ENCODE peak calls at places on chromosome 2, in nine cellular contexts. N, O, E, K, C, G, M, U and J are unnamed samples.

GRCh38 chr2:204511021-204511420 is 34.3 kb upstream of the PARD3B start:
- DNase-seq in C (no peak), N (no peak), G (no peak), M (no peak), K (no peak), O (no peak), U (no peak), E (no peak), J (no peak)

GRCh38 chr2:111100765-111101162 is 19.9 kb upstream of the BCL2L11 start:
- DNase-seq in G (no peak), E (no peak), O (peak), C (no peak), K (no peak), M (no peak), U (no peak), N (no peak), J (no peak)

GRCh38 chr2:28338046-28338753 is 54.5 kb upstream of the FOSL2 start:
- DNase-seq in O (no peak), E (no peak), N (peak), U (no peak), K (no peak), C (peak), G (no peak), M (peak), J (no peak)

GRCh38 chr2:98367721-98368120 is 21.5 kb downstream of the CNGA3 start:
- DNase-seq in N (no peak), C (no peak), E (no peak), U (no peak), M (no peak), K (no peak), G (no peak), O (no peak), J (no peak)

GRCh38 chr2:71583876-71584275 is 130.5 kb downstream of the DYSF start:
- DNase-seq in N (no peak), E (no peak), G (no peak), U (no peak), K (no peak), O (no peak), M (no peak), C (no peak), J (no peak)

GRCh38 chr2:83471708-83472107 is 987.4 kb downstream of the SUCLG1 start:
- DNase-seq in M (no peak), E (no peak), U (no peak), G (no peak), O (no peak), C (no peak), N (no peak), K (no peak), J (no peak)

GRCh38 chr2:50438293-50438692 is 593.6 kb downstream of the NRXN1 start:
- DNase-seq in O (no peak), N (no peak), E (no peak), U (no peak), C (no peak), K (no peak), M (no peak), G (no peak), J (no peak)

GRCh38 chr2:1546023-1546591 is 132.8 kb downstream of the TPO start:
- DNase-seq in N (no peak), U (peak), K (peak), E (peak), M (no peak), C (no peak), G (no peak), O (no peak), J (no peak)

GRCh38 chr2:142954488-142954887 is 77.0 kb downstream of the KYNU start:
- DNase-seq in M (no peak), E (no peak), N (no peak), U (no peak), K (no peak), O (no peak), G (no peak), C (no peak), J (no peak)

GRCh38 chr2:160054984-160055725 is 7.3 kb downstream of the PLA2R1 start:
- DNase-seq in M (no peak), E (no peak), U (no peak), G (no peak), O (no peak), K (no peak), N (no peak), C (no peak), J (no peak)

GRCh38 chr2:112728029-112728362 is 7.2 kb downstream of the NT5DC4 start:
- DNase-seq in C (no peak), N (no peak), G (no peak), E (no peak), M (no peak), K (no peak), O (no peak), U (no peak), J (no peak)

GRCh38 chr2:42827647-42828486 is 35.5 kb upstream of the HAAO start:
- DNase-seq in G (peak), E (peak), C (peak), N (peak), U (peak), M (peak), O (no peak), K (peak), J (no peak)

GRCh38 chr2:165791811-165792454 is 2.1 kb downstream of the GALNT3 start:
- DNase-seq in G (no peak), K (no peak), M (no peak), C (no peak), N (no peak), U (no peak), O (no peak), E (no peak), J (no peak)

GRCh38 chr2:235155163-235155562 is 203.3 kb downstream of the SH3BP4 start:
- DNase-seq in N (no peak), C (no peak), E (no peak), G (no peak), U (no peak), K (no peak), M (no peak), O (no peak), J (no peak)

GRCh38 chr2:128041561-128041960 is 13.7 kb upstream of the SAP130 start:
- DNase-seq in M (no peak), N (no peak), U (no peak), G (no peak), E (no peak), K (no peak), O (no peak), C (no peak), J (no peak)

GRCh38 chr2:108911401-108911800 is 77.6 kb downstream of the EDAR start:
- DNase-seq in K (no peak), O (no peak), M (no peak), C (no peak), G (no peak), U (no peak), N (no peak), E (no peak), J (no peak)

GRCh38 chr2:127429844-127430425 is 11.7 kb downstream of the PROC start:
- DNase-seq in E (no peak), G (no peak), U (no peak), O (no peak), C (no peak), N (no peak), K (no peak), M (no peak), J (no peak)

GRCh38 chr2:81250270-81250669 is 945.7 kb upstream of the LRRTM1 start:
- DNase-seq in O (peak), C (no peak), E (no peak), M (no peak), N (no peak), U (no peak), G (no peak), K (no peak), J (no peak)

GRCh38 chr2:50922506-50922905 is 109.4 kb downstream of the NRXN1 start:
- DNase-seq in G (no peak), C (no peak), M (no peak), N (no peak), U (no peak), O (no peak), E (no peak), K (no peak), J (no peak)

GRCh38 chr2:160928854-160929301 is 231.3 kb upstream of the TANK start:
- DNase-seq in O (no peak), G (no peak), K (no peak), U (no peak), E (no peak), C (no peak), M (no peak), N (no peak), J (no peak)

GRCh38 chr2:14861201-14861600 is 228.7 kb downstream of the LRATD1 start:
- DNase-seq in U (no peak), E (no peak), G (no peak), C (no peak), N (no peak), K (no peak), M (no peak), O (no peak), J (no peak)

GRCh38 chr2:217828336-217828735 is 174.5 kb downstream of the TNS1 start:
- DNase-seq in M (no peak), G (peak), N (peak), K (no peak), U (no peak), E (no peak), O (no peak), C (no peak), J (no peak)

GRCh38 chr2:38464971-38465788 is 88.1 kb upstream of the ATL2 start:
- DNase-seq in E (no peak), K (no peak), O (no peak), C (no peak), G (no peak), M (no peak), U (no peak), N (no peak), J (no peak)

GRCh38 chr2:38462121-38462634 is 85.1 kb upstream of the ATL2 start:
- DNase-seq in N (no peak), K (no peak), M (no peak), U (peak), E (no peak), O (no peak), C (no peak), G (no peak), J (peak)

GRCh38 chr2:38461470-38461869 is 84.4 kb upstream of the ATL2 start:
- DNase-seq in U (no peak), O (no peak), M (no peak), C (no peak), G (no peak), K (no peak), E (no peak), N (no peak), J (no peak)

GRCh38 chr2:38463752-38464151 is 86.7 kb upstream of the ATL2 start:
- DNase-seq in C (no peak), E (no peak), N (no peak), K (no peak), M (no peak), G (no peak), U (no peak), O (no peak), J (no peak)

GRCh38 chr2:38460313-38460712 is 83.2 kb upstream of the ATL2 start:
- DNase-seq in U (no peak), M (no peak), C (no peak), O (no peak), E (no peak), N (no peak), K (no peak), G (no peak), J (no peak)
- H3K27ac ChIP-seq in U (no peak), M (no peak), C (no peak), O (no peak), E (no peak), N (no peak), K (no peak), G (no peak), J (no peak)

GRCh38 chr2:240972636-240973521 is 25.5 kb upstream of the SNED1 start:
- DNase-seq in K (no peak), U (no peak), N (peak), O (no peak), E (peak), M (no peak), C (no peak), G (peak), J (no peak)
- H3K27ac ChIP-seq in K (no peak), U (no peak), N (no peak), O (no peak), E (peak), M (no peak), C (no peak), G (no peak), J (no peak)

GRCh38 chr2:189379287-189379630 is 62.0 kb upstream of the WDR75 start:
- DNase-seq in O (no peak), E (no peak), N (no peak), G (no peak), K (no peak), M (no peak), U (no peak), C (no peak), J (no peak)
- H3K27ac ChIP-seq in O (no peak), E (no peak), N (no peak), G (no peak), K (no peak), M (peak), U (peak), C (peak), J (no peak)

GRCh38 chr2:205835982-205836381 is 153.7 kb downstream of the NRP2 start:
- DNase-seq in U (no peak), O (no peak), C (no peak), E (no peak), K (no peak), M (no peak), G (no peak), N (no peak), J (no peak)

GRCh38 chr2:205837663-205838062 is 155.4 kb downstream of the NRP2 start:
- DNase-seq in O (no peak), K (no peak), N (no peak), U (no peak), C (no peak), E (no peak), G (no peak), M (no peak), J (no peak)

GRCh38 chr2:205835251-205835900 is 153.1 kb downstream of the NRP2 start:
- DNase-seq in O (no peak), N (no peak), M (no peak), K (no peak), C (no peak), U (no peak), G (no peak), E (no peak), J (no peak)

GRCh38 chr2:205833874-205834273 is 151.6 kb downstream of the NRP2 start:
- DNase-seq in O (no peak), G (no peak), M (no peak), N (no peak), K (no peak), E (no peak), C (no peak), U (no peak), J (no peak)

DNA sequence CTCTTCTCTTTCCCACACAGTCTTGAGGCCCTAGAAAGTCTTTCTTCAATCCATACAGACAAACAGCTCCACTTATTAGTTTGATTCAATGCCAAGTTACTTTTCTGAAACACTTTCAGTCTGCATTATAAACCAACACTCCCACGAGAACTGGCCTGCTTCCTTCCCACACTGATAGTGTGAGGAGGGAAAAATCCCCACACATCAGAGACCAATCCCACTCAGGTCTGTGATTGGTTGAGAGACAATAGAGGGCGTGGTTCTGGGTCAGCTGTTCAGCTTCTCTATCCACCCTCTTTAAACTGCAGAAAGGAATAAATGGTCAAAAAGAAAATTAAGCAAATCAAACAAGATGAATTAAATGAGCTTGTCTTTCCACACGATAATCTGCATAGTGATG is 152.5 kb downstream of the NRP2 start:
- DNase-seq in K (no peak), U (no peak), E (no peak), O (no peak), C (no peak), G (no peak), N (no peak), M (no peak), J (no peak)
- H3K27ac ChIP-seq in K (no peak), U (no peak), E (no peak), O (no peak), C (no peak), G (no peak), N (no peak), M (no peak), J (no peak)

DNA sequence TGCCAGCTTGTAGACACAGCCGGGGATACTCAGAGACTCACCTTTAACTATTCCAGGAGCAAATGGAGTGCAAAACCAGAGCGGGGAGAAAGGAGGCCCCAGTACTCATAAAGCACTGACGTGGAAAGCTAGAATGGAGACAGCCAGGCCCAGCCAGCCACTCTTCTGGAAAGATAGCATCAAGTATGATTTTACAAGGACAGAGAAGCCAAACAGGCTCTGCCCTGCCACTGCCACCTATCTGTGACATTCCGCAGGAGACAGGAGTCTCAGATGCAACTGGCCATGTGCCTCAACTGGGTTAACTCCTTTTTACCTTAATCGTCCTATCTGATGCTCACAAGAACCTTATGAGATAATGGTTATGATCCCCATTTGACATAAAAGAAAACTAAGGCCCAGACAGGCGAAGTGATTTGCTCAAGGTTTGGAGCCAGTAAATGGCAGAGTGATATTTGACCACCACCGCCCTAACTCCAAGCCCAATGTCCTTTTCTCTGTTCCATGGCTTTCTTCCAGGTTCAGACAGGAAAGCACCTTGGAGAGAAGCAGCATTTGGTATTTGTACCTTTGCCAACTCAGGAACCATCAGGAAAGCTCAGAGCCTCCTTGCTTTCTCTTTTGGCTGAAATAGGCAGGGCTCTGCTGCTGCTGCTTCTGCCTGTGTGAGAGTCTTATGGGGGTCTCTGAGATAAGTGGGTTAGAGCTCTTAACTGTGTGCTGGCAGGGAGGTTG is 15.6 kb downstream of the KIF3C start:
- DNase-seq in G (no peak), O (no peak), U (no peak), K (no peak), C (no peak), E (no peak), M (no peak), N (no peak), J (no peak)
- H3K27ac ChIP-seq in G (no peak), O (no peak), U (peak), K (no peak), C (no peak), E (no peak), M (no peak), N (no peak), J (no peak)

DNA sequence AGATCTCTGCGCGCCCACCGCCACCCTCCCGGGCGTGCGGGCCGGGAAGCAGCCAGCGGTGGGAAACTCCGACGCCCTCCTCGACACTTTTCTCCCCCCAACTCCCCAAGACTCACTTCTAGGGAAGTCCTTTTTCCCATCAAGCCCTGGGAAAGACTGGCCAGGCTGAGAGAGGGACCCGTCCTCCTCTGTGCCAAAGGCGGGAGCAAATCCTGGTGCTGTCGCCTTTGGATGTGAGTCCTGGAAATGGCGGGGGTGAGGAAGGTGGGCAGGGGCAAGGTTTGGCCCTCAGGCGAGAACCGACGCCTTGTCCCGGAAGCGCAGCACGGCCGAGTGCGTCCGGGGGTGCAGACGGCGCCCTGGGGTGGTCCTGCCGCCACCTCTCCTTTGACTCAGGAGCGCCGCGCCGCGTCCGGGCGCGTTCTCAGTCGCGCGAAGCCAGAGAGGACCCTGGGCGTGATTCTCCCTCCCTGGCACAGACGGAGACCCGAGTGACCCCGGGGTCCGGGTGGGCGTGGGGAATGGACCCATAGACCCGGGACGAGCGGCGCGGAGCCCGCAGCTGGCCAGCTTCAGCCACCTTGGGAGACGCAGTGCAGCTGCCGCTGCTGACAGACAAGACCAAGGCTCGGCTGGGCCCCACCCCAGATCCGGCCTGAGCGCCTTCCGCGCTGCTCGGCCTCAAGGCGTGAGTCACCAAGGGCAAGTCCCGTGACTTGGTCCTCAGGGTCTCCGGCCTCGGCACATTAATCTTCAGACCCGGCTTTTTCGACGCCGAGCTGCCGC is 3.5 kb upstream of the LBX2 start:
- DNase-seq in O (no peak), G (peak), N (peak), C (peak), M (no peak), E (peak), U (peak), K (no peak), J (peak)
- H3K27ac ChIP-seq in O (no peak), G (peak), N (peak), C (peak), M (peak), E (peak), U (peak), K (no peak), J (no peak)

GRCh38 chr2:238724728-238725127 is 123.2 kb upstream of the TWIST2 start:
- DNase-seq in M (no peak), O (no peak), N (no peak), U (no peak), E (no peak), C (no peak), G (no peak), K (no peak), J (no peak)

GRCh38 chr2:238726670-238727584 is 121.0 kb upstream of the TWIST2 start:
- DNase-seq in E (no peak), M (no peak), C (no peak), G (no peak), K (no peak), N (no peak), U (no peak), O (no peak), J (no peak)

GRCh38 chr2:238727585-238728321 is 120.1 kb upstream of the TWIST2 start:
- DNase-seq in O (no peak), M (no peak), U (no peak), C (peak), K (no peak), G (no peak), N (no peak), E (no peak), J (no peak)

GRCh38 chr2:238722883-238723282 is 125.0 kb upstream of the TWIST2 start:
- DNase-seq in K (no peak), C (no peak), O (no peak), U (no peak), E (no peak), N (no peak), M (no peak), G (no peak), J (no peak)

DNA sequence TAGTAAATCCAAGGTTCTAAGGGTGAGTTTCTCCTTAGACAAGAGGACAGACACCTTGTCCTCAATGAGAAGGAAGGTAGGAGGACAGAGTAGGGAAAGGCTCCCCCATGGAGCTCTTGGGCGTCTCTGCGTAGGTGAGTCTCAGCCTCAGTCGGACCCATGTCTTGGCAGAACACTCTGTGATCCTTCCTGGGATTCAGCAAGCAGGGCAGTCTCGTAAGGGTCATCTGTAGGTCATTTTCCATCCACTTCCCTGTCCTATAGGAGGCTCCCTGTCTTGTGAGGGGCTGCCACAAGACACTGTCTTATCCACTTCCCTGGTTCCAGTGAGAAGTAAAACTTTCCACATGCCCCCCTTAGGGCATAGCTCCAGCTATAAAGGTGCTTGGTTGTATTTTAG is 122.6 kb upstream of the TWIST2 start:
- DNase-seq in G (no peak), N (no peak), M (no peak), U (no peak), O (no peak), K (no peak), C (no peak), E (no peak), J (no peak)
- H3K27ac ChIP-seq in G (no peak), N (no peak), M (no peak), U (no peak), O (no peak), K (no peak), C (no peak), E (no peak), J (no peak)

DNA sequence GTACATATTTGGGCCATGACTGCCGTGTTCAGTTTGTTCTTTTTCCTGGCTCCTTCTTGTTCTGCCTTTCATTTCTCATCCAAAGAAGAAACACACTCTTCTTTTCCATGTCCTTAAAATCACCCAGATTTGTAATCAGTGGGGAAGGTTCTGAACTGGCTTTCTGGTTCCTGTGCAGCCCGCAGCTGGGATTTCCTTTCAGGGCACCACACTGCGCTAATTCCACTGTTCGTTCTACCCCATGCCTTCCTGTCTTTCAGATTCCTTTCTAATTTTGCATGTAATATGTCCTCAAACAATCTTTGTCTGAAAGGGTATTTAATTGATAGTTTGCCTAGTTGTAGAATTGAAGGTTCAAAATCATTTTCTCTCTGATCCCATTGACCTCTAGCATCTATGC is 94.1 kb downstream of the HS1BP3 start:
- DNase-seq in O (no peak), U (no peak), G (no peak), N (no peak), E (no peak), K (no peak), C (no peak), M (no peak), J (no peak)
- H3K27ac ChIP-seq in O (no peak), U (no peak), G (no peak), N (no peak), E (no peak), K (no peak), C (no peak), M (no peak), J (no peak)